ENCODE peak calls at places on chromosomes 1 and 21, in ten cellular contexts. P, F, R, L, K, A, Q, O, H and V are unnamed samples.

GRCh38 chr21:33230518-33231324 is 983 bp downstream of the IFNAR2 start:
- DNase-seq in L (peak; percentile 88), O (no peak), Q (no peak), H (peak; percentile 49), K (no peak), P (peak; percentile 86), F (no peak), R (peak; percentile 65), A (peak; percentile 33), V (peak; percentile 59)

GRCh38 chr1:214579183-214579582 is 23.8 kb upstream of the CENPF start:
- DNase-seq in K (no peak), Q (no peak), A (no peak), O (no peak), F (no peak), H (no peak), P (no peak), R (no peak), L (no peak), V (no peak)

GRCh38 chr21:33670076-33670475 is 27.8 kb downstream of the ITSN1 start:
- DNase-seq in H (no peak), L (no peak), O (no peak), F (no peak), P (no peak), A (no peak), Q (no peak), K (no peak), R (no peak), V (no peak)

GRCh38 chr1:70277875-70278274 is 56.7 kb downstream of the SRSF11 start:
- DNase-seq in F (no peak), A (no peak), K (no peak), H (no peak), O (no peak), R (no peak), L (no peak), Q (no peak), P (no peak), V (no peak)

GRCh38 chr1:206540044-206540758 is 32.9 kb downstream of the RASSF5 start:
- DNase-seq in F (no peak), A (no peak), L (peak; percentile 89), P (no peak), O (no peak), H (peak; percentile 34), K (no peak), R (no peak), Q (no peak), V (no peak)

GRCh38 chr21:39938086-39938611 is 70.9 kb downstream of the PCP4 start:
- DNase-seq in O (no peak), H (no peak), Q (no peak), F (no peak), A (no peak), P (no peak), L (no peak), R (no peak), K (no peak), V (no peak)

GRCh38 chr1:114337417-114337816 is 173.6 kb downstream of the TRIM33 start:
- DNase-seq in Q (no peak), K (no peak), H (no peak), F (no peak), O (no peak), P (no peak), R (no peak), A (no peak), L (no peak), V (no peak)

GRCh38 chr1:201708085-201708512 is 120.9 kb upstream of the IPO9 start:
- DNase-seq in R (no peak), F (no peak), A (no peak), H (peak; percentile 48), K (no peak), O (no peak), L (peak; percentile 57), P (no peak), Q (no peak), V (peak; percentile 67)

GRCh38 chr1:111535256-111536191 is 32.1 kb upstream of the ADORA3 start:
- DNase-seq in H (peak; percentile 64), L (no peak), Q (no peak), P (no peak), F (no peak), R (no peak), O (no peak), A (no peak), K (no peak), V (no peak)

GRCh38 chr1:9718006-9718680 is 66.6 kb downstream of the PIK3CD start:
- DNase-seq in K (no peak), F (no peak), O (no peak), L (peak; percentile 14), H (no peak), R (no peak), A (no peak), Q (no peak), P (no peak), V (no peak)

GRCh38 chr1:54309631-54310366 is 96.4 kb downstream of the SSBP3 start:
- DNase-seq in L (no peak), R (no peak), F (no peak), Q (no peak), H (peak; percentile 70), P (peak; percentile 76), O (no peak), A (no peak), K (no peak), V (peak; percentile 54)

GRCh38 chr1:214568328-214568727 is 16.9 kb upstream of the PTPN14 start:
- DNase-seq in R (no peak), L (no peak), A (no peak), K (no peak), O (no peak), H (no peak), F (no peak), P (no peak), Q (no peak), V (no peak)

GRCh38 chr1:30329263-30329753 is 394.1 kb downstream of the MATN1 start:
- DNase-seq in Q (no peak), A (no peak), L (no peak), K (no peak), R (no peak), H (no peak), O (no peak), F (no peak), P (peak; percentile 41), V (no peak)

GRCh38 chr1:198637915-198638437 is 864 bp upstream of the PTPRC start:
- DNase-seq in A (no peak), H (no peak), L (no peak), P (no peak), R (no peak), O (no peak), Q (no peak), K (no peak), F (no peak), V (no peak)

GRCh38 chr1:87826639-87827345 is 498.1 kb downstream of the LMO4 start:
- DNase-seq in A (no peak), O (no peak), R (no peak), F (no peak), P (no peak), H (peak; percentile 19), K (peak; percentile 17), Q (no peak), L (peak; percentile 65), V (no peak)

GRCh38 chr1:171506525-171507304 is 21.4 kb downstream of the PRRC2C start:
- DNase-seq in L (no peak), H (no peak), K (no peak), F (no peak), A (no peak), Q (no peak), P (peak; percentile 66), O (no peak), R (no peak), V (peak; percentile 88)

GRCh38 chr1:2213576-2214505 is 14.3 kb upstream of the SKI start:
- DNase-seq in P (peak; percentile 75), L (peak; percentile 95), F (no peak), R (no peak), K (no peak), Q (no peak), O (no peak), H (no peak), A (no peak), V (peak; percentile 78)

GRCh38 chr1:2170211-2170610 is 24.4 kb downstream of the FAAP20 start:
- DNase-seq in F (no peak), K (no peak), R (no peak), A (no peak), P (no peak), H (no peak), Q (no peak), L (no peak), O (no peak), V (no peak)

GRCh38 chr1:81876901-81877750 is 76.4 kb downstream of the ADGRL2 start:
- DNase-seq in H (no peak), O (no peak), A (no peak), R (no peak), L (no peak), K (no peak), P (no peak), F (no peak), Q (no peak), V (no peak)

GRCh38 chr1:50491142-50491541 is 67.9 kb upstream of the DMRTA2 start:
- DNase-seq in K (no peak), O (no peak), P (no peak), H (no peak), R (no peak), L (no peak), Q (no peak), A (no peak), F (no peak), V (no peak)

GRCh38 chr1:177809844-177810243 is 160.0 kb downstream of the SEC16B start:
- DNase-seq in O (no peak), K (no peak), L (no peak), F (no peak), A (no peak), H (no peak), R (no peak), P (no peak), Q (no peak), V (peak; percentile 39)

GRCh38 chr1:31505884-31506497 is 70.3 kb upstream of the TINAGL1 start:
- DNase-seq in H (no peak), L (no peak), P (no peak), Q (no peak), F (no peak), O (no peak), R (no peak), A (no peak), K (no peak), V (no peak)

GRCh38 chr1:211259596-211260126 is 495 bp downstream of the RCOR3 start:
- DNase-seq in R (peak; percentile 76), O (peak; percentile 15), K (no peak), H (peak; percentile 53), Q (peak; percentile 41), F (no peak), L (peak; percentile 90), P (no peak), A (peak; percentile 56), V (no peak)

GRCh38 chr1:234613128-234613875 is 3.3 kb upstream of the IRF2BP2 start:
- DNase-seq in R (no peak), K (no peak), H (peak; percentile 75), Q (no peak), L (no peak), A (no peak), P (no peak), O (peak; percentile 60), F (no peak), V (no peak)

GRCh38 chr1:232853994-232854532 is 48.8 kb downstream of the MAP10 start:
- DNase-seq in H (no peak), K (no peak), Q (no peak), P (no peak), A (no peak), R (no peak), O (peak; percentile 91), F (no peak), L (no peak), V (no peak)

GRCh38 chr1:110421159-110421777 is 13.8 kb upstream of the LAMTOR5 start:
- DNase-seq in Q (no peak), R (no peak), A (no peak), O (no peak), H (no peak), K (no peak), L (no peak), F (no peak), P (no peak), V (no peak)

GRCh38 chr1:46133181-46133658 is 791 bp upstream of the PIK3R3 start:
- DNase-seq in A (no peak), F (no peak), K (no peak), O (no peak), P (no peak), R (no peak), L (peak; percentile 89), Q (no peak), H (no peak), V (no peak)

GRCh38 chr1:168945870-168946269 is 160.6 kb upstream of the ATP1B1 start:
- DNase-seq in F (no peak), K (no peak), Q (no peak), O (no peak), A (no peak), H (peak; percentile 48), L (peak; percentile 70), R (no peak), P (no peak), V (no peak)